ENCODE peak calls at places on chromosomes 16 and 17, in five cellular contexts. One of them, this sample, is unnamed.
A peak's percentile ranks its signal among the peaks of the same experiment; 100 is the strongest.

GRCh38 chr16:24409045-24409444 is 130.3 kb upstream of the RBBP6 start:
- DNase-seq in mesendoderm: peak; percentile 44
- DNase-seq in IMR-90: no peak
- DNase-seq in neuronal stem cell: no peak
- DNase-seq in H9: peak; percentile 43
- DNase-seq in this sample: no peak

GRCh38 chr16:69253796-69254426 is 57.2 kb upstream of the VPS4A start:
- DNase-seq in H9: no peak
- DNase-seq in neuronal stem cell: no peak
- DNase-seq in IMR-90: no peak
- DNase-seq in mesendoderm: peak; percentile 14
- DNase-seq in this sample: peak; percentile 9

GRCh38 chr17:79985951-79986391 is 49.7 kb downstream of the TBC1D16 start:
- DNase-seq in IMR-90: no peak
- DNase-seq in neuronal stem cell: no peak
- DNase-seq in H9: no peak
- DNase-seq in mesendoderm: no peak
- DNase-seq in this sample: no peak

GRCh38 chr17:48261297-48261880 is 153.8 kb downstream of the SNX11 start:
- DNase-seq in neuronal stem cell: peak; percentile 24
- DNase-seq in H9: peak; percentile 93
- DNase-seq in IMR-90: peak; percentile 11
- DNase-seq in mesendoderm: peak; percentile 93
- DNase-seq in this sample: peak; percentile 65

GRCh38 chr17:73508057-73508930 is 136.0 kb downstream of the SDK2 start:
- DNase-seq in H9: no peak
- DNase-seq in IMR-90: no peak
- DNase-seq in mesendoderm: no peak
- DNase-seq in neuronal stem cell: no peak
- DNase-seq in this sample: no peak

GRCh38 chr16:2950773-2951172 is 13.3 kb upstream of the KREMEN2 start:
- DNase-seq in IMR-90: no peak
- DNase-seq in neuronal stem cell: no peak
- DNase-seq in mesendoderm: no peak
- DNase-seq in H9: no peak
- DNase-seq in this sample: no peak

GRCh38 chr17:8015957-8016631 is 13.7 kb downstream of the GUCY2D start:
- DNase-seq in IMR-90: no peak
- DNase-seq in mesendoderm: no peak
- DNase-seq in H9: peak; percentile 75
- DNase-seq in neuronal stem cell: no peak
- DNase-seq in this sample: no peak

GRCh38 chr16:77555101-77555500 is 120.3 kb upstream of the ADAMTS18 start:
- DNase-seq in mesendoderm: no peak
- DNase-seq in neuronal stem cell: no peak
- DNase-seq in IMR-90: no peak
- DNase-seq in H9: no peak
- DNase-seq in this sample: no peak

GRCh38 chr17:3792481-3792880 is 8.5 kb downstream of the ITGAE start:
- DNase-seq in IMR-90: no peak
- DNase-seq in H9: no peak
- DNase-seq in neuronal stem cell: no peak
- DNase-seq in mesendoderm: no peak
- DNase-seq in this sample: no peak

GRCh38 chr16:75763250-75763649 is 37.0 kb upstream of the CPHXL start:
- DNase-seq in H9: no peak
- DNase-seq in neuronal stem cell: no peak
- DNase-seq in IMR-90: no peak
- DNase-seq in mesendoderm: no peak
- DNase-seq in this sample: no peak

GRCh38 chr16:67155305-67156145 is 4.2 kb downstream of the TRADD start:
- DNase-seq in neuronal stem cell: peak; percentile 82
- DNase-seq in IMR-90: peak; percentile 71
- DNase-seq in H9: peak; percentile 85
- DNase-seq in mesendoderm: peak; percentile 82
- DNase-seq in this sample: peak; percentile 66

GRCh38 chr16:59412275-59412841 is 678.2 kb upstream of the GOT2 start:
- DNase-seq in IMR-90: peak; percentile 30
- DNase-seq in mesendoderm: peak; percentile 59
- DNase-seq in neuronal stem cell: peak; percentile 5
- DNase-seq in H9: no peak
- DNase-seq in this sample: peak; percentile 7

GRCh38 chr17:27633312-27634025 is 2.5 kb downstream of the LGALS9 start:
- DNase-seq in neuronal stem cell: no peak
- DNase-seq in H9: no peak
- DNase-seq in mesendoderm: no peak
- DNase-seq in IMR-90: peak; percentile 12
- DNase-seq in this sample: peak; percentile 30

GRCh38 chr16:49499018-49499785 is 125.6 kb downstream of the C16orf78 start:
- DNase-seq in H9: no peak
- DNase-seq in mesendoderm: peak; percentile 82
- DNase-seq in neuronal stem cell: no peak
- DNase-seq in IMR-90: no peak
- DNase-seq in this sample: no peak

GRCh38 chr17:74466111-74466784 is at the start of gene CD300A:
- DNase-seq in neuronal stem cell: no peak
- DNase-seq in IMR-90: no peak
- DNase-seq in H9: peak; percentile 51
- DNase-seq in mesendoderm: no peak
- DNase-seq in this sample: no peak

GRCh38 chr17:15171433-15172047 is 93.6 kb downstream of the PMP22 start:
- DNase-seq in neuronal stem cell: peak; percentile 54
- DNase-seq in IMR-90: peak; percentile 75
- DNase-seq in mesendoderm: peak; percentile 85
- DNase-seq in H9: peak; percentile 91
- DNase-seq in this sample: peak; percentile 75

GRCh38 chr17:82424001-82424862 is 5.8 kb upstream of the OGFOD3 start:
- DNase-seq in H9: peak; percentile 69
- DNase-seq in IMR-90: peak; percentile 32
- DNase-seq in mesendoderm: peak; percentile 75
- DNase-seq in neuronal stem cell: peak; percentile 30
- DNase-seq in this sample: peak; percentile 36

GRCh38 chr17:420479-421175 is 68.0 kb upstream of the RPH3AL start:
- DNase-seq in H9: no peak
- DNase-seq in IMR-90: no peak
- DNase-seq in neuronal stem cell: no peak
- DNase-seq in mesendoderm: peak; percentile 9
- DNase-seq in this sample: no peak
- H2BK120ac ChIP-seq in H9: no peak overlapping the region
- H2BK120ac ChIP-seq in IMR-90: no peak overlapping the region
- H2BK120ac ChIP-seq in neuronal stem cell: no peak overlapping the region
- H2BK120ac ChIP-seq in mesendoderm: no peak overlapping the region
- H2BK120ac ChIP-seq in this sample: no peak overlapping the region

GRCh38 chr16:85162478-85163277 is 50.4 kb upstream of the CIBAR2 start:
- DNase-seq in IMR-90: peak; percentile 91
- DNase-seq in H9: no peak
- DNase-seq in neuronal stem cell: no peak
- DNase-seq in mesendoderm: no peak
- DNase-seq in this sample: peak; percentile 92
- H3K4me1 ChIP-seq in IMR-90: peaks cover 36% of the 10 kb centered on the region
- H3K4me1 ChIP-seq in H9: no peaks in the 10 kb centered on the region
- H3K4me1 ChIP-seq in neuronal stem cell: peaks cover 5% of the 10 kb centered on the region
- H3K4me1 ChIP-seq in mesendoderm: peaks cover 6% of the 10 kb centered on the region
- H3K4me1 ChIP-seq in this sample: peaks cover 41% of the 10 kb centered on the region

GRCh38 chr16:50828164-50828702 is 86.3 kb downstream of the CYLD start:
- DNase-seq in IMR-90: no peak
- DNase-seq in neuronal stem cell: no peak
- DNase-seq in mesendoderm: no peak
- DNase-seq in H9: no peak
- DNase-seq in this sample: no peak
- H2BK15ac ChIP-seq in IMR-90: no peak overlapping the region
- H2BK15ac ChIP-seq in neuronal stem cell: no peak overlapping the region
- H2BK15ac ChIP-seq in mesendoderm: no peak overlapping the region
- H2BK15ac ChIP-seq in H9: no peak overlapping the region
- H2BK15ac ChIP-seq in this sample: no peak overlapping the region

GRCh38 chr17:43560461-43561427 is 14.6 kb upstream of the ETV4 start:
- DNase-seq in H9: no peak
- DNase-seq in IMR-90: no peak
- DNase-seq in mesendoderm: no peak
- DNase-seq in neuronal stem cell: no peak
- DNase-seq in this sample: no peak
- H2BK120ac ChIP-seq in H9: no peak overlapping the region
- H2BK120ac ChIP-seq in IMR-90: no peak overlapping the region
- H2BK120ac ChIP-seq in mesendoderm: no peak overlapping the region
- H2BK120ac ChIP-seq in neuronal stem cell: no peak overlapping the region
- H2BK120ac ChIP-seq in this sample: no peak overlapping the region

DNA sequence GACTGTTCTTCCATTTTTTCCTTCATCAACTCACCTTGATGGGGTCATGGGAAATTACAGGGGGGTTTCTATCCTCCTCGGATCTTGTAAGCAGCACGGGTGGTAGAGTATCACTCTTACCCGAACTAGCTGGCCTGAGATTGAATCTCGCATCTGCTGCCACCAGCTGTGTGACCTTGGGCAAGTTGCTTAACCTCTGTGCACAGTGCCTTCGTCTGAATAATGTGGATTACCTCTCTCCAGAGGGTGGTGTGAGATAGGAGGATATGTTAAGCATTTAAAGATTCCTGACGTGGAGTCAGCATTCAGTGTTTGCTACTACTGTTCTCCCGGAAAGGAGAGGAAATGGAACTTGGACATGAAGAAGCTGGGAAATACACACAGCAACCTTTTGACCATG is 24.4 kb downstream of the LASP1 start:
- DNase-seq in neuronal stem cell: no peak
- DNase-seq in mesendoderm: peak; percentile 84
- DNase-seq in H9: peak; percentile 46
- DNase-seq in IMR-90: no peak
- DNase-seq in this sample: no peak
- H3K4me1 ChIP-seq in neuronal stem cell: peaks cover 21% of the 10 kb centered on the region
- H3K4me1 ChIP-seq in mesendoderm: no peaks in the 10 kb centered on the region
- H3K4me1 ChIP-seq in H9: no peaks in the 10 kb centered on the region
- H3K4me1 ChIP-seq in IMR-90: peaks cover 26% of the 10 kb centered on the region
- H3K4me1 ChIP-seq in this sample: peaks cover 57% of the 10 kb centered on the region

DNA sequence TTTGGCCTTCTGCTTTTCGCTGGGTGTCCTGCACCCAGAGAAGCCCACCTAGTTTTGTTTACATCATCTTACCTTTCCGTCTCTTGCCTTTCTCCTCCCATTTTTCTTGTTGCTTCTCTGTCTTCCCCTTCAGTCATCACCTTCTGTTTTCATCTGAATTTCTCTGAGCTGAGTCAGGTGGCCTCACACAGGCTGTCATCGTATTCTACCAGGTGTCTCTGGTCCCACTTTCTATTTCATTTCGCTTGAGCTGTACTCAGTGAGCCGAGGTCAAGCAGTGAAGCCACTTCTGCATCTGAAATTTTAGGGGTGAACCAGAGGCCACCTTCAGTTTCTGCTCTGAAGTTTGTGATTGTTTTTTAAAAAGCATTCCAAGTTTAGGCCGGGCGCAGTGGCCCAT is 9.7 kb downstream of the CRAMP1 start:
- DNase-seq in H9: no peak
- DNase-seq in neuronal stem cell: no peak
- DNase-seq in mesendoderm: no peak
- DNase-seq in IMR-90: no peak
- DNase-seq in this sample: no peak
- H2BK15ac ChIP-seq in H9: no peak overlapping the region
- H2BK15ac ChIP-seq in neuronal stem cell: no peak overlapping the region
- H2BK15ac ChIP-seq in mesendoderm: no peak overlapping the region
- H2BK15ac ChIP-seq in IMR-90: no peak overlapping the region
- H2BK15ac ChIP-seq in this sample: no peak overlapping the region

GRCh38 chr17:29388937-29389336 is 1.2 kb upstream of the TAOK1 start:
- DNase-seq in neuronal stem cell: no peak
- DNase-seq in IMR-90: no peak
- DNase-seq in H9: no peak
- DNase-seq in mesendoderm: no peak
- DNase-seq in this sample: no peak

GRCh38 chr17:29394761-29395160 is 4.6 kb downstream of the TAOK1 start:
- DNase-seq in IMR-90: no peak
- DNase-seq in H9: no peak
- DNase-seq in neuronal stem cell: no peak
- DNase-seq in mesendoderm: no peak
- DNase-seq in this sample: no peak

GRCh38 chr17:29389994-29390855 is at the start of gene TAOK1:
- DNase-seq in H9: peak; percentile 99
- DNase-seq in IMR-90: peak; percentile 98
- DNase-seq in neuronal stem cell: peak; percentile 98
- DNase-seq in mesendoderm: peak; percentile 99
- DNase-seq in this sample: peak; percentile 98

GRCh38 chr17:29393451-29393850 is 3.3 kb downstream of the TAOK1 start:
- DNase-seq in IMR-90: peak; percentile 46
- DNase-seq in mesendoderm: no peak
- DNase-seq in H9: no peak
- DNase-seq in neuronal stem cell: no peak
- DNase-seq in this sample: peak; percentile 63

DNA sequence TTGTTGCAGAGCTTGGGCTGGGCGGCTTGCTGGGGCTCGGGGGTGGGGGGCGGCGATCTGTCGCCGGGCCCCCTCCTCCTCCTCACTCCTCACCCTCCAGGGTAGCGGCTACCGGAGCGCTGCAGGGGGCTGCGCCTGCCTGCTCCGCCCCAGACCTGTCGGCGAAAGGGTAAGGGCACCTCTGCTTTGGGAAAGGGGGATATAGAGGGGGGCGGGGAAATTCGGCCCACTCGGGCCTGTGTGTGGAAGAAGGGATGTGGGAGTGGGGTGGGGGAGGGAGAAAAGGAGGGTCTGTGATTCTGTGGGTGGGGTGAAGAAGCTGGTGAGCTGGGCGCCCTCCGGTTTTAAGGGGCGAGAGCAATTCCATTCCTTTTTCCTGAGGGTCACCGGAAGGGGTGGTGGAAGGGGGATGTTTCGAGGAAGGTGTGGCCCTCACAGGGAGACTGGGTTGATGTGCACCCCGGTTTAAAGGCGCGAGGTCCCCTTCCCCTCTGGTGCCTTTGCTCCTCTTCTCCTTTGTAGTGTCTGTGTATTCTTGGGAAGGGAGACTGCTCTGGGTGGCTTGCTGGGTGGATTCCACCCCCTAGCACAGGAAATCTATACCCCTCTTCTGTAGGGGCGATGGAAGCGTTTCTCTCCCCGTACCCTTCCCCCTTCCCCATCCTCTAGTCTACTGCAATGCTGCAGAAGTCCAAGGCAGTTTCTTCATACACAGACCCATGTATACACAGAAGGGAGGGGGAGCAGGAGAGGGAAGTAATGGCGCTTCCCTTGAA is 881 bp downstream of the TAOK1 start:
- DNase-seq in H9: peak; percentile 70
- DNase-seq in IMR-90: peak; percentile 42
- DNase-seq in neuronal stem cell: no peak
- DNase-seq in mesendoderm: peak; percentile 51
- DNase-seq in this sample: peak; percentile 74
- H2BK120ac ChIP-seq in H9: no peak overlapping the region
- H2BK120ac ChIP-seq in IMR-90: peak overlapping the region; percentile 7
- H2BK120ac ChIP-seq in neuronal stem cell: peak overlapping the region; percentile 87
- H2BK120ac ChIP-seq in mesendoderm: peak overlapping the region; percentile 4
- H2BK120ac ChIP-seq in this sample: peak overlapping the region; percentile 94